ENCODE peak calls at places on chromosomes 2 and 18, in eight cellular contexts. X is prostate gland, F is astrocyte, S is GM20000, Q is anterior cingulate cortex, U is AG20443, A is T-helper 2 cell, W is fibroblast of lung. T is an unnamed sample.

GRCh38 chr2:149587950-149588487 is 444 bp upstream of the MMADHC start:
- DNase-seq in X (no peak), S (no peak), W (peak; percentile 5), U (no peak), F (no peak), A (no peak), Q (no peak), T (no peak)

GRCh38 chr2:43495727-43496126 is 100.1 kb downstream of the THADA start:
- DNase-seq in W (peak; percentile 81), S (no peak), Q (no peak), U (no peak), X (peak; percentile 54), A (no peak), F (peak; percentile 76), T (no peak)

GRCh38 chr2:85799215-85799956 is 45.6 kb downstream of the ATOH8 start:
- DNase-seq in F (no peak), W (no peak), U (no peak), Q (no peak), X (no peak), A (no peak), S (no peak), T (no peak)

GRCh38 chr2:112588611-112589045 is 4.2 kb downstream of the CHCHD5 start:
- DNase-seq in S (no peak), W (no peak), Q (no peak), U (no peak), A (no peak), X (no peak), F (no peak), T (no peak)

GRCh38 chr18:79374408-79375171 is 21.1 kb upstream of the NFATC1 start:
- DNase-seq in F (no peak), U (no peak), X (no peak), S (peak; percentile 84), A (no peak), Q (no peak), W (no peak), T (no peak)

GRCh38 chr2:181203412-181203811 is 223.0 kb downstream of the UBE2E3 start:
- DNase-seq in W (peak; percentile 93), U (peak; percentile 58), Q (no peak), X (no peak), S (no peak), F (peak; percentile 90), A (no peak), T (peak; percentile 62)

GRCh38 chr2:201883970-201884369 is 77.6 kb downstream of the CDK15 start:
- DNase-seq in U (no peak), A (no peak), S (no peak), W (peak; percentile 10), Q (no peak), X (no peak), F (no peak), T (no peak)

GRCh38 chr18:3502650-3503049 is 52.7 kb downstream of the TGIF1 start:
- DNase-seq in U (no peak), W (no peak), F (no peak), A (no peak), S (no peak), X (no peak), Q (no peak), T (no peak)

GRCh38 chr2:8259106-8259840 is 422.6 kb upstream of the ID2 start:
- DNase-seq in U (no peak), W (no peak), Q (no peak), X (no peak), A (no peak), S (no peak), F (no peak), T (no peak)

GRCh38 chr18:62880673-62881364 is 165.5 kb downstream of the PHLPP1 start:
- DNase-seq in X (no peak), A (peak; percentile 35), W (no peak), U (no peak), Q (no peak), S (no peak), F (no peak), T (no peak)

GRCh38 chr2:54099370-54099769 is 16.0 kb upstream of the ACYP2 start:
- DNase-seq in S (no peak), A (no peak), U (no peak), W (no peak), Q (no peak), X (no peak), F (no peak), T (no peak)

GRCh38 chr18:28071199-28071598 is 105.7 kb downstream of the CDH2 start:
- DNase-seq in F (no peak), X (no peak), Q (no peak), U (no peak), A (no peak), W (no peak), S (no peak), T (no peak)

GRCh38 chr18:48917579-48918101 is 33.1 kb downstream of the SMAD7 start:
- DNase-seq in A (no peak), W (no peak), F (no peak), Q (no peak), S (no peak), X (no peak), U (no peak), T (no peak)

GRCh38 chr2:77034460-77034859 is 487.7 kb downstream of the LRRTM4 start:
- DNase-seq in U (no peak), S (no peak), X (no peak), Q (no peak), A (no peak), F (no peak), W (no peak), T (no peak)

GRCh38 chr2:9473985-9474360 is 378 bp upstream of the IAH1 start:
- DNase-seq in Q (peak; percentile 56), U (peak; percentile 55), F (no peak), X (no peak), A (peak; percentile 70), S (peak; percentile 68), W (peak; percentile 32), T (no peak)

GRCh38 chr2:219571311-219572236 is at the start of gene OBSL1:
- DNase-seq in S (peak; percentile 51), W (peak; percentile 81), F (peak; percentile 67), X (peak; percentile 57), A (no peak), U (peak; percentile 84), Q (peak; percentile 63), T (peak; percentile 52)

GRCh38 chr18:777021-777420 is 35.0 kb downstream of the YES1 start:
- DNase-seq in X (no peak), A (no peak), F (peak; percentile 42), Q (no peak), S (no peak), U (peak; percentile 17), W (peak; percentile 46), T (no peak)

GRCh38 chr2:148658807-148659722 is 14.5 kb downstream of the EPC2 start:
- DNase-seq in F (peak; percentile 51), A (peak; percentile 96), X (no peak), Q (no peak), U (no peak), W (peak; percentile 55), S (peak; percentile 27), T (peak; percentile 58)

GRCh38 chr2:1653956-1654695 is 90.2 kb downstream of the PXDN start:
- DNase-seq in X (no peak), A (no peak), W (peak; percentile 93), U (peak; percentile 54), S (no peak), F (peak; percentile 93), Q (no peak), T (no peak)

GRCh38 chr2:228352048-228352447 is 170.6 kb upstream of the SPHKAP start:
- DNase-seq in F (no peak), X (no peak), U (no peak), W (no peak), S (no peak), Q (no peak), A (no peak), T (no peak)

GRCh38 chr2:127293386-127293757 is 572 bp downstream of the ERCC3 start:
- DNase-seq in F (no peak), X (no peak), U (peak; percentile 20), Q (no peak), S (no peak), A (no peak), W (peak; percentile 16), T (no peak)

GRCh38 chr18:7576685-7577084 is 9.6 kb downstream of the PTPRM start:
- DNase-seq in A (no peak), F (peak; percentile 79), S (no peak), W (peak; percentile 80), Q (no peak), U (no peak), X (no peak), T (no peak)

GRCh38 chr2:42359894-42360483 is 1.0 kb downstream of the COX7A2L start:
- DNase-seq in A (peak; percentile 52), X (no peak), F (no peak), S (no peak), Q (no peak), W (peak; percentile 14), U (peak; percentile 29), T (no peak)

GRCh38 chr2:154600931-154601494 is 97.5 kb upstream of the KCNJ3 start:
- DNase-seq in W (no peak), X (no peak), F (no peak), S (no peak), Q (no peak), U (no peak), A (no peak), T (no peak)

GRCh38 chr2:44579136-44579836 is 217.5 kb downstream of the CAMKMT start:
- DNase-seq in Q (no peak), S (no peak), U (no peak), F (peak; percentile 39), X (no peak), A (peak; percentile 20), W (peak; percentile 53), T (no peak)

GRCh38 chr2:74006424-74006823 is 21.7 kb downstream of the TET3 start:
- DNase-seq in F (no peak), W (no peak), Q (peak; percentile 33), A (no peak), U (no peak), S (no peak), X (no peak), T (no peak)

T was measured in retinal pigment epithelial cell.